ENCODE peak calls at places on chromosomes 12 and 14, in eight cellular contexts. I, B, U, J, E, O, C and G are unnamed samples. For H3K9me3, the result is how much of the 10 kb centered on the place peaks cover.

GRCh38 chr12:14373202-14373601 is 7.7 kb downstream of the ATF7IP start:
- DNase-seq in I (no peak), B (no peak), U (no peak), J (no peak), E (no peak), O (no peak), C (peak), G (no peak)

GRCh38 chr12:116665666-116666304 is 72.1 kb downstream of the SPRING1 start:
- DNase-seq in I (no peak), B (no peak), U (no peak), J (no peak), E (no peak), O (no peak), C (no peak), G (no peak)

GRCh38 chr14:72060917-72061316 is 128.7 kb downstream of the RGS6 start:
- DNase-seq in I (no peak), B (no peak), U (no peak), J (no peak), E (no peak), O (no peak), C (no peak), G (no peak)

GRCh38 chr12:122937622-122938091 is 28.6 kb downstream of the ABCB9 start:
- DNase-seq in I (no peak), B (no peak), U (no peak), J (no peak), E (peak), O (no peak), C (peak), G (no peak)

GRCh38 chr12:113310489-113310888 is 24.4 kb downstream of the SLC8B1 start:
- DNase-seq in I (no peak), B (no peak), U (no peak), J (no peak), E (peak), O (no peak), C (no peak), G (no peak)

GRCh38 chr14:60648934-60649814 is at the start of gene SIX1:
- DNase-seq in I (no peak), B (no peak), U (peak), J (peak), E (no peak), O (peak), C (peak), G (no peak)

GRCh38 chr12:92208613-92209121 is 63.0 kb upstream of the BTG1 start:
- DNase-seq in I (peak), B (peak), U (no peak), J (no peak), E (peak), O (no peak), C (peak), G (no peak)

GRCh38 chr14:63902375-63902976 is 49.7 kb downstream of the SYNE2 start:
- DNase-seq in I (no peak), B (no peak), U (no peak), J (no peak), E (no peak), O (no peak), C (no peak), G (no peak)

GRCh38 chr14:99234982-99235491 is 37.0 kb downstream of the BCL11B start:
- DNase-seq in I (no peak), B (no peak), U (no peak), J (no peak), E (no peak), O (no peak), C (no peak), G (no peak)

DNA sequence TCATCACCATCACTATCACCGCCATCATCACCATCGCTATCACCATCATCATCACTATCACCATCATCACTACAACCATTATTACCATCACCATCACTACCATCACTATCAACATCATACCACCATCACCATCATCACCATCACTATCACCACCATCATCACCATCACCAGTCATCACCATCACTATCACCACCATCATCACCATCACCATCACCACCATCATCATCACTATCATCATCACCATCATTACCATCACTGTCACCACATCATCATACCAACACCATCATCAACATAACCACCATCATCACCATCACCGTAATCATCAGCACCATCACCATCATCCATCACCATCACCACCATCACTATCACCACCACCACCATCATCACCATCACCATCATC is 213.8 kb downstream of the ALG10 start:
- DNase-seq in I (no peak), B (no peak), U (no peak), J (no peak), E (no peak), O (no peak), C (no peak), G (no peak)
- H3K9me3 ChIP-seq in I (under half), B (under half), U (under half), J (under half), E (under half), O (under half), C (under half), G (under half)

GRCh38 chr14:52748647-52749292 is 18.8 kb downstream of the STYX start:
- DNase-seq in I (no peak), B (no peak), U (no peak), J (no peak), E (no peak), O (no peak), C (no peak), G (no peak)
- H3K9me3 ChIP-seq in I (under half), B (under half), U (under half), J (under half), E (under half), O (under half), C (under half), G (under half)

GRCh38 chr14:61752626-61753025 is 9.6 kb upstream of the SNAPC1 start:
- DNase-seq in I (no peak), B (peak), U (no peak), J (no peak), E (peak), O (no peak), C (peak), G (no peak)

GRCh38 chr14:61754627-61755381 is 7.4 kb upstream of the SNAPC1 start:
- DNase-seq in I (no peak), B (no peak), U (no peak), J (no peak), E (no peak), O (no peak), C (peak), G (no peak)

GRCh38 chr14:61756135-61756534 is 6.1 kb upstream of the SNAPC1 start:
- DNase-seq in I (no peak), B (no peak), U (no peak), J (no peak), E (no peak), O (no peak), C (peak), G (no peak)

GRCh38 chr14:61751475-61751989 is 10.7 kb upstream of the SNAPC1 start:
- DNase-seq in I (no peak), B (no peak), U (no peak), J (no peak), E (peak), O (no peak), C (peak), G (no peak)

GRCh38 chr14:61753631-61754030 is 8.6 kb upstream of the SNAPC1 start:
- DNase-seq in I (no peak), B (no peak), U (no peak), J (no peak), E (no peak), O (no peak), C (peak), G (no peak)
- H3K9me3 ChIP-seq in I (under half), B (under half), U (under half), J (under half), E (under half), O (under half), C (under half), G (under half)

GRCh38 chr14:32761381-32761968 is 177.2 kb upstream of the NPAS3 start:
- DNase-seq in I (no peak), B (no peak), U (no peak), J (no peak), E (no peak), O (no peak), C (peak), G (no peak)
- H3K9me3 ChIP-seq in I (under half), B (under half), U (under half), J (under half), E (under half), O (under half), C (under half), G (under half)

GRCh38 chr14:68157971-68158371 is 338.4 kb downstream of the RAD51B start:
- DNase-seq in I (no peak), B (no peak), U (no peak), J (no peak), E (no peak), O (no peak), C (no peak), G (no peak)

GRCh38 chr14:68148276-68148675 is 328.7 kb downstream of the RAD51B start:
- DNase-seq in I (no peak), B (no peak), U (no peak), J (no peak), E (no peak), O (no peak), C (no peak), G (no peak)

GRCh38 chr14:68158640-68159039 is 339.1 kb downstream of the RAD51B start:
- DNase-seq in I (no peak), B (no peak), U (no peak), J (no peak), E (no peak), O (no peak), C (no peak), G (no peak)

GRCh38 chr14:68148763-68149162 is 329.2 kb downstream of the RAD51B start:
- DNase-seq in I (no peak), B (no peak), U (no peak), J (no peak), E (no peak), O (no peak), C (no peak), G (no peak)

GRCh38 chr14:68153275-68153674 is 333.7 kb downstream of the RAD51B start:
- DNase-seq in I (no peak), B (no peak), U (no peak), J (no peak), E (no peak), O (no peak), C (no peak), G (no peak)
- H3K9me3 ChIP-seq in I (under half), B (under half), U (under half), J (under half), E (under half), O (under half), C (under half), G (under half)

DNA sequence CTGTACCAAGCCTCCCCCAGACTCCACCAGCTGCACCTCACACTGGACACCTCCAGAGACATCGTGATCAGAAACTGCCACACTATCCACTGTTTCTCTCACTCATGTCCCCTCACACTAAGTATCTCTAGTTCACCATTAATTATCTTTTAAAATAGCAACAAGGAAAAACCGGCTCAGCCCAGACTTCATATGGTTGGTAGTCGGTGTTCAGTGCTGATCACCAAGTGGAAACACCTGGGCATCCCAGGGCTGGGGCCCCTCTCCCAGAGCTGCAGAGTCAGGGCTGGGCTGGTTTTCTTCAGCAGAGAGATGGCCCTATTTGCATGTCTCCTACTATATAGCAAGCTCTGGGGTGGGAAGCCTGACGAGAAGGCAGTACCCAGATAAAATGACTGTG is 1140.0 kb downstream of the TMEM121 start:
- DNase-seq in I (no peak), B (no peak), U (no peak), J (no peak), E (no peak), O (no peak), C (no peak), G (no peak)
- H3K9me3 ChIP-seq in I (under half), B (under half), U (under half), J (under half), E (under half), O (under half), C (under half), G (under half)

DNA sequence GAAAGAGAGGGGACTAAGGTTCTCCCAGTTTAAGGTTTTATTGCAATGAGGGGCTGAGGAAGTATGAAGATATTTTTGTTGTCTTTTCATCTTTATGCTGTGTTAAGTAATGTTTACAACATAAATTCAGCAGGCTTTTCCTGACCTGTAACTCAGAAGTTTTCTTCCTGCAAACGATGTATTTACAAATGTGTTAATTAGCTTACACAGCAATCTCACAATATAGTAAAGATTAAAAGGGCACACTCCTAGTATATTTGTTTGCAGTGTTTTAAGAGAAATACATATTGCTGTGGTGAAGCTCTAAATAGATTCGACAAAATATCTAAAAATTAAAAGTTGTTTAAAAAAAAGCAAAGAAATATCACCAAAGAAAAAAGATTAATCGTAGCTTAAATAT is 55.7 kb downstream of the OR11H12 start:
- DNase-seq in I (no peak), B (no peak), U (no peak), J (no peak), E (peak), O (no peak), C (no peak), G (no peak)
- H3K9me3 ChIP-seq in I (under half), B (under half), U (under half), J (under half), E (half or more), O (under half), C (under half), G (under half)

GRCh38 chr12:83335748-83336147 is 649.0 kb downstream of the TMTC2 start:
- DNase-seq in I (no peak), B (no peak), U (no peak), J (no peak), E (no peak), O (no peak), C (no peak), G (no peak)
- H3K9me3 ChIP-seq in I (under half), B (under half), U (under half), J (under half), E (under half), O (under half), C (under half), G (under half)